ENCODE peak calls at places on chromosomes 13 and 19, in ten cellular contexts. J is pancreas, T is cardiac muscle cell, W is neural progenitor cell, U is A549, K is ovary, S is Panc1, F is H9, V is thoracic aorta, Z is heart left ventricle. N is an unnamed sample. For H3K4me1, the result is how much of the 10 kb centered on the place peaks cover.

GRCh38 chr13:100203696-100204367 is 114.9 kb downstream of the PCCA start:
- DNase-seq in T (peak), U (no peak), V (no peak), F (no peak), Z (no peak), W (no peak), S (no peak), K (no peak), J (no peak), N (no peak)

GRCh38 chr13:110562696-110563462 is 1.4 kb upstream of the RAB20 start:
- DNase-seq in Z (no peak), J (no peak), S (no peak), K (no peak), T (no peak), F (no peak), U (no peak), V (no peak), W (no peak), N (no peak)

GRCh38 chr13:46211116-46211515 is 612 bp upstream of the LRRC63 start:
- DNase-seq in T (peak), K (no peak), S (no peak), Z (no peak), U (no peak), J (no peak), V (no peak), F (no peak), W (no peak), N (no peak)

GRCh38 chr19:9752701-9753443 is 15.7 kb downstream of the ZNF846 start:
- DNase-seq in J (no peak), T (no peak), V (no peak), K (no peak), U (no peak), S (no peak), W (no peak), F (no peak), Z (no peak), N (no peak)

GRCh38 chr13:78777973-78778372 is 119.0 kb upstream of the OBI1 start:
- DNase-seq in T (no peak), V (no peak), F (no peak), K (no peak), Z (no peak), J (no peak), W (no peak), S (no peak), U (no peak), N (no peak)

GRCh38 chr19:13234518-13234917 is 84.3 kb downstream of the IER2 start:
- DNase-seq in U (peak), V (no peak), J (peak), S (no peak), K (no peak), W (peak), F (peak), T (peak), Z (peak), N (peak)

GRCh38 chr19:51689751-51690358 is 3.3 kb upstream of the SPACA6 start:
- DNase-seq in Z (peak), K (peak), J (peak), V (no peak), F (peak), S (no peak), W (peak), T (peak), U (peak), N (peak)

GRCh38 chr19:49152218-49152550 is 3.0 kb downstream of the HRC start:
- DNase-seq in V (no peak), J (no peak), T (no peak), K (no peak), F (no peak), U (no peak), S (no peak), W (no peak), Z (peak), N (no peak)

GRCh38 chr13:45537506-45537905 is 72.8 kb downstream of the COG3 start:
- DNase-seq in S (no peak), U (no peak), J (no peak), F (no peak), T (no peak), K (no peak), V (no peak), Z (no peak), W (no peak), N (no peak)

GRCh38 chr13:35684432-35684831 is 207.9 kb upstream of the MAB21L1 start:
- DNase-seq in F (no peak), J (no peak), K (no peak), S (no peak), W (no peak), T (no peak), V (no peak), U (no peak), Z (no peak), N (no peak)

GRCh38 chr13:76314495-76314894 is 571.7 kb downstream of the KCTD12 start:
- DNase-seq in V (no peak), W (no peak), J (no peak), T (no peak), K (no peak), U (no peak), F (no peak), S (no peak), Z (no peak), N (no peak)

GRCh38 chr13:32222046-32222676 is 93.0 kb downstream of the ZAR1L start:
- DNase-seq in V (no peak), T (no peak), S (no peak), K (no peak), J (no peak), Z (no peak), F (no peak), W (no peak), U (no peak), N (no peak)

GRCh38 chr13:62113145-62113544 is 697.5 kb upstream of the PCDH20 start:
- DNase-seq in J (no peak), F (no peak), S (no peak), Z (no peak), T (no peak), K (no peak), V (no peak), W (no peak), U (no peak), N (no peak)

GRCh38 chr19:42143341-42144234 is 11.3 kb upstream of the POU2F2 start:
- DNase-seq in V (no peak), Z (no peak), W (peak), U (no peak), F (peak), J (no peak), T (peak), K (no peak), S (no peak), N (no peak)

GRCh38 chr13:97307096-97307495 is 85.0 kb downstream of the MBNL2 start:
- DNase-seq in J (no peak), K (no peak), U (no peak), S (no peak), Z (no peak), V (no peak), T (no peak), W (no peak), F (no peak), N (no peak)

GRCh38 chr13:97307882-97308624 is 85.9 kb downstream of the MBNL2 start:
- DNase-seq in Z (no peak), W (peak), T (peak), K (no peak), U (peak), S (no peak), V (no peak), J (no peak), F (no peak), N (no peak)

GRCh38 chr13:97308735-97309429 is 86.7 kb downstream of the MBNL2 start:
- DNase-seq in S (no peak), T (no peak), W (no peak), J (no peak), U (peak), Z (no peak), F (no peak), K (no peak), V (no peak), N (no peak)

GRCh38 chr13:97306646-97307045 is 84.5 kb downstream of the MBNL2 start:
- DNase-seq in W (no peak), Z (no peak), U (no peak), K (no peak), V (no peak), S (no peak), T (peak), J (no peak), F (no peak), N (no peak)

GRCh38 chr13:97307544-97307881 is 85.4 kb downstream of the MBNL2 start:
- DNase-seq in S (no peak), Z (no peak), K (no peak), J (no peak), T (no peak), F (no peak), V (no peak), W (no peak), U (no peak), N (no peak)
- H3K27ac ChIP-seq in S (peak), Z (peak), K (no peak), J (no peak), T (peak), F (no peak), V (no peak), W (no peak), U (peak), N (peak)

GRCh38 chr19:6446452-6446851 is 12.9 kb upstream of the SLC25A41 start:
- DNase-seq in S (no peak), Z (no peak), F (no peak), V (no peak), K (no peak), U (no peak), W (no peak), T (no peak), J (no peak), N (no peak)
- TF ChIP-seq CTCF in S (no peak), Z (no peak), F (no peak), V (no peak), K (no peak), U (no peak), W (no peak), T (no peak), J (no peak), N (no peak)

DNA sequence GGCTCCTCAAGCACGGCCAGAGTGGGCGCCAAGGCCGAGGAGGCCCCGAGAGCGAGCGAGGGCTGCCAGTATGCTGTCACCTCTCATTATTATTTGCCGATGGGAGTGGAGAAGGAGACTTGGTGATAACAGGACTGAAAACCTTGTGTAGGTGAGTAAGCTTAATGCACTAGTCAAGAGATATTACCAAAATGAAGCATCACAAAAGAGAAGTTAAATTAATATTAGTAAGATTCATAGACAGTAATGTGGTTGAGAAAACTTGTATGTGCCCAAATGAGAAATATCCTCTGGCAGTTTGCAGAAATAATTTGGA is 204.5 kb upstream of the SLITRK1 start:
- DNase-seq in U (no peak), F (no peak), K (no peak), T (no peak), S (no peak), W (no peak), J (no peak), Z (no peak), V (no peak), N (no peak)
- H3K4me1 ChIP-seq in U (under half), F (under half), K (under half), T (under half), S (under half), W (under half), J (under half), Z (under half), V (under half), N (under half)

GRCh38 chr19:34277244-34277643 is 22.9 kb downstream of the GARRE1 start:
- DNase-seq in Z (no peak), T (no peak), U (no peak), V (no peak), J (no peak), K (no peak), W (no peak), S (no peak), F (no peak), N (no peak)
- H3K27ac ChIP-seq in Z (peak), T (peak), U (no peak), V (peak), J (no peak), K (no peak), W (no peak), S (no peak), F (no peak), N (no peak)

N was measured in psoas muscle.